ENCODE peak calls at places on chromosomes 11 and 22, in six cellular contexts. Z is activated T-cell treated with anti-CD3 and anti-CD28 coated beads, Interleukin-2, amount 50 U/mL, for 72 hours; L is natural killer cell; E is T-helper 17 cell; K is foreskin keratinocyte; J is activated naive CD8-positive, alpha-beta T cell treated with anti-CD3 and anti-CD28 coated beads, Interleukin-2, amount 50 U/mL, for 24 hours. I is an unnamed sample.

GRCh38 chr11:64358536-64358906 is 441 bp upstream of the RPS6KA4 start:
- ATAC-seq in Z (no peak), L (no peak), E (no peak), K (no peak), J (no peak), I (no peak)

GRCh38 chr11:12269446-12270214 is 107.7 kb upstream of the PARVA start:
- ATAC-seq in Z (no peak), L (no peak), E (no peak), K (no peak), J (no peak), I (peak)

GRCh38 chr22:32494971-32495370 is 20.4 kb downstream of the FBXO7 start:
- ATAC-seq in Z (no peak), L (no peak), E (no peak), K (no peak), J (no peak), I (no peak)

GRCh38 chr11:109981028-109981636 is 112.1 kb upstream of the ZC3H12C start:
- ATAC-seq in Z (no peak), L (no peak), E (no peak), K (no peak), J (no peak), I (no peak)

GRCh38 chr11:74070713-74071506 is 62.0 kb upstream of the UCP3 start:
- ATAC-seq in Z (no peak), L (no peak), E (no peak), K (no peak), J (no peak), I (no peak)

GRCh38 chr11:62295504-62295903 is 3.4 kb downstream of the SCGB1D4 start:
- ATAC-seq in Z (no peak), L (no peak), E (no peak), K (peak), J (no peak), I (no peak)

GRCh38 chr11:104837969-104838639 is 60.2 kb downstream of the CASP12 start:
- ATAC-seq in Z (no peak), L (no peak), E (no peak), K (no peak), J (no peak), I (peak)

GRCh38 chr11:119447664-119448242 is 24.8 kb upstream of the THY1 start:
- ATAC-seq in Z (no peak), L (no peak), E (no peak), K (peak), J (no peak), I (no peak)

GRCh38 chr11:11569936-11570491 is 51.8 kb downstream of the GALNT18 start:
- ATAC-seq in Z (no peak), L (no peak), E (no peak), K (peak), J (no peak), I (no peak)

GRCh38 chr22:29473001-29473400 is 7.0 kb upstream of the NEFH start:
- ATAC-seq in Z (no peak), L (no peak), E (no peak), K (no peak), J (no peak), I (no peak)

GRCh38 chr11:36441610-36442208 is 68.4 kb downstream of the TRAF6 start:
- ATAC-seq in Z (peak), L (no peak), E (no peak), K (no peak), J (peak), I (peak)

GRCh38 chr22:21832291-21833290 is 34.9 kb downstream of the MAPK1 start:
- ATAC-seq in Z (no peak), L (peak), E (peak), K (no peak), J (no peak), I (peak)

GRCh38 chr11:27196040-27196897 is 155.7 kb downstream of the BBOX1 start:
- ATAC-seq in Z (no peak), L (no peak), E (no peak), K (no peak), J (no peak), I (no peak)

GRCh38 chr22:50010676-50011446 is 1.7 kb downstream of the IL17REL start:
- ATAC-seq in Z (peak), L (peak), E (peak), K (no peak), J (peak), I (peak)

GRCh38 chr11:103907548-103908455 is 128.6 kb upstream of the DDI1 start:
- ATAC-seq in Z (no peak), L (peak), E (no peak), K (peak), J (no peak), I (no peak)

GRCh38 chr11:19905280-19905853 is 192.7 kb downstream of the NAV2 start:
- ATAC-seq in Z (no peak), L (no peak), E (no peak), K (peak), J (no peak), I (no peak)

GRCh38 chr11:9947231-9947864 is 283.5 kb downstream of the SWAP70 start:
- ATAC-seq in Z (no peak), L (peak), E (no peak), K (no peak), J (no peak), I (peak)

GRCh38 chr11:67372232-67372992 is 986 bp downstream of the CLCF1 start:
- ATAC-seq in Z (no peak), L (no peak), E (no peak), K (no peak), J (no peak), I (peak)

GRCh38 chr11:57566564-57567209 is 785 bp downstream of the UBE2L6 start:
- ATAC-seq in Z (no peak), L (no peak), E (no peak), K (no peak), J (no peak), I (no peak)

GRCh38 chr22:45185718-45186511 is 22.2 kb downstream of the NUP50 start:
- ATAC-seq in Z (no peak), L (no peak), E (peak), K (no peak), J (peak), I (no peak)

GRCh38 chr11:129854229-129854805 is 38.7 kb downstream of the TMEM45B start:
- ATAC-seq in Z (peak), L (no peak), E (peak), K (peak), J (no peak), I (no peak)

GRCh38 chr11:129167315-129167714 is 24.8 kb downstream of the ARHGAP32 start:
- ATAC-seq in Z (no peak), L (no peak), E (no peak), K (no peak), J (no peak), I (no peak)

GRCh38 chr22:38513063-38513462 is 7.0 kb upstream of the DDX17 start:
- ATAC-seq in Z (peak), L (peak), E (peak), K (no peak), J (peak), I (peak)

GRCh38 chr11:130189492-130190210 is 30.1 kb downstream of the ST14 start:
- ATAC-seq in Z (no peak), L (no peak), E (no peak), K (no peak), J (no peak), I (no peak)

GRCh38 chr11:60788401-60789110 is 3.4 kb downstream of the MS4A10 start:
- ATAC-seq in Z (no peak), L (no peak), E (no peak), K (no peak), J (no peak), I (no peak)

GRCh38 chr22:41248758-41249157 is 8.0 kb upstream of the CHADL start:
- ATAC-seq in Z (no peak), L (no peak), E (no peak), K (no peak), J (no peak), I (no peak)

GRCh38 chr22:24145446-24146189 is 35.7 kb upstream of the SUSD2 start:
- ATAC-seq in Z (no peak), L (no peak), E (no peak), K (no peak), J (no peak), I (no peak)

GRCh38 chr11:69499946-69500284 is 18.5 kb downstream of the LINC01488 start:
- ATAC-seq in Z (no peak), L (no peak), E (no peak), K (no peak), J (no peak), I (no peak)

GRCh38 chr11:17538054-17538453 is 6.2 kb downstream of the USH1C start:
- ATAC-seq in Z (no peak), L (no peak), E (no peak), K (no peak), J (no peak), I (no peak)

GRCh38 chr11:65057526-65057925 is 827 bp downstream of the NAALADL1 start:
- ATAC-seq in Z (no peak), L (no peak), E (no peak), K (no peak), J (no peak), I (no peak)

GRCh38 chr11:34209809-34210208 is 104.4 kb downstream of the NAT10 start:
- ATAC-seq in Z (no peak), L (no peak), E (no peak), K (no peak), J (no peak), I (no peak)

GRCh38 chr11:128528294-128528693 is 59.1 kb downstream of the ETS1 start:
- ATAC-seq in Z (peak), L (no peak), E (no peak), K (no peak), J (peak), I (no peak)

GRCh38 chr22:42692239-42693054 is 28.2 kb downstream of the A4GALT start:
- ATAC-seq in Z (no peak), L (no peak), E (no peak), K (no peak), J (no peak), I (peak)